ENCODE peak calls at places on chromosome 2, in nine cellular contexts. J is GM04504, T is hepatocyte, I is GM03348, D is foreskin fibroblast, E is neural crest cell, F is posterior vena cava, X is ACHN, U is midbrain. P is an unnamed sample.
A peak's percentile ranks its signal among the peaks of the same experiment; 100 is the strongest.

GRCh38 chr2:207768891-207769596 is 662 bp downstream of the FZD5 start:
- DNase-seq in X (peak; percentile 52), I (peak; percentile 54), E (no peak), D (peak; percentile 70), U (peak; percentile 50), J (no peak), F (no peak), T (peak; percentile 50), P (no peak)

GRCh38 chr2:57343391-57344006 is 703.1 kb upstream of the VRK2 start:
- DNase-seq in X (no peak), E (no peak), U (no peak), T (no peak), I (no peak), J (no peak), D (no peak), F (no peak), P (no peak)

GRCh38 chr2:126900646-126901319 is 2.1 kb downstream of the TEX51 start:
- DNase-seq in U (no peak), E (no peak), T (no peak), F (peak; percentile 41), I (no peak), D (no peak), X (no peak), J (no peak), P (no peak)

GRCh38 chr2:219461061-219461514 is 26.4 kb downstream of the SPEG start:
- DNase-seq in J (no peak), D (no peak), E (no peak), T (peak; percentile 40), I (no peak), U (no peak), F (no peak), X (no peak), P (no peak)

GRCh38 chr2:119545076-119545475 is 827 bp downstream of the CFAP221 start:
- DNase-seq in F (no peak), T (no peak), D (no peak), J (no peak), X (peak; percentile 81), I (no peak), E (no peak), U (no peak), P (no peak)

GRCh38 chr2:166285215-166285614 is 90.5 kb downstream of the SCN9A start:
- DNase-seq in X (no peak), I (no peak), E (no peak), F (no peak), U (no peak), D (peak; percentile 14), J (no peak), T (no peak), P (no peak)

GRCh38 chr2:28393115-28393836 is 618 bp downstream of the FOSL2 start:
- DNase-seq in F (peak; percentile 93), U (peak; percentile 21), I (peak; percentile 85), T (peak; percentile 74), D (peak; percentile 93), E (peak; percentile 31), X (no peak), J (peak; percentile 35), P (no peak)

GRCh38 chr2:128354731-128355470 is 36.2 kb upstream of the HS6ST1 start:
- DNase-seq in U (no peak), F (no peak), T (no peak), E (no peak), X (no peak), I (peak; percentile 68), J (no peak), D (peak; percentile 72), P (no peak)

GRCh38 chr2:98757904-98758421 is 27.0 kb upstream of the MGAT4A start:
- DNase-seq in E (no peak), U (peak; percentile 53), I (peak; percentile 87), D (peak; percentile 89), F (peak; percentile 88), T (no peak), J (peak; percentile 68), X (peak; percentile 86), P (peak; percentile 97)

GRCh38 chr2:181916726-181917377 is 25.3 kb downstream of the ITPRID2 start:
- DNase-seq in X (no peak), T (no peak), U (no peak), D (peak; percentile 48), J (no peak), I (peak; percentile 22), F (no peak), E (no peak), P (no peak)

GRCh38 chr2:47056374-47056773 is 98.7 kb downstream of the STPG4 start:
- DNase-seq in U (no peak), X (no peak), F (no peak), E (no peak), I (peak; percentile 90), T (peak; percentile 45), D (peak; percentile 93), J (peak; percentile 86), P (no peak)

GRCh38 chr2:2714413-2714812 is 383.3 kb upstream of the MYT1L start:
- DNase-seq in E (no peak), X (no peak), D (no peak), I (no peak), T (no peak), U (no peak), F (no peak), J (no peak), P (no peak)

GRCh38 chr2:20624884-20625485 is 25.9 kb downstream of the HS1BP3 start:
- DNase-seq in D (no peak), E (no peak), X (no peak), T (no peak), F (peak; percentile 74), I (no peak), J (no peak), U (no peak), P (no peak)

GRCh38 chr2:133836220-133836619 is 268.0 kb upstream of the NCKAP5 start:
- DNase-seq in E (no peak), D (no peak), X (no peak), U (no peak), T (no peak), F (no peak), J (no peak), I (no peak), P (no peak)

GRCh38 chr2:191109888-191110287 is 40.9 kb downstream of the STAT4 start:
- DNase-seq in I (no peak), X (no peak), E (no peak), T (no peak), D (no peak), J (no peak), F (no peak), U (no peak), P (no peak)

GRCh38 chr2:162506706-162507105 is 162.8 kb downstream of the GCA start:
- DNase-seq in I (no peak), D (no peak), T (no peak), J (no peak), U (no peak), F (no peak), E (no peak), X (no peak), P (no peak)

P was measured in GF-D8.